ENCODE peak calls at places on chromosomes 3 and 15, in four cellular contexts. D, T, F and Y are unnamed samples.

GRCh38 chr3:97971679-97972567 is at the start of gene RIOX2:
- DNase-seq in F (peak), D (peak), T (peak), Y (no peak)

GRCh38 chr3:25831578-25831977 is 41.7 kb downstream of the OXSM start:
- DNase-seq in F (no peak), D (no peak), T (no peak), Y (no peak)

GRCh38 chr3:62467936-62468722 is 94.8 kb upstream of the FEZF2 start:
- DNase-seq in D (no peak), T (no peak), F (no peak), Y (no peak)

GRCh38 chr3:18190646-18191045 is 234.5 kb downstream of the SATB1 start:
- DNase-seq in F (no peak), D (no peak), T (no peak), Y (no peak)

GRCh38 chr15:35648941-35649340 is 103.0 kb upstream of the DPH6 start:
- DNase-seq in F (no peak), T (no peak), D (no peak), Y (no peak)

GRCh38 chr15:72492733-72493132 is 18.6 kb downstream of the ARIH1 start:
- DNase-seq in T (no peak), D (no peak), F (no peak), Y (no peak)

GRCh38 chr3:150736903-150737832 is 25.8 kb downstream of the SIAH2 start:
- DNase-seq in D (no peak), F (no peak), T (no peak), Y (no peak)

GRCh38 chr3:34256021-34256420 is 457.6 kb downstream of the PDCD6IP start:
- DNase-seq in T (no peak), F (no peak), D (no peak), Y (no peak)

GRCh38 chr15:93321881-93322282 is 232.9 kb upstream of the RGMA start:
- DNase-seq in T (peak), D (no peak), F (no peak), Y (no peak)

GRCh38 chr15:92796163-92796611 is 103.9 kb upstream of the CHD2 start:
- DNase-seq in D (no peak), F (no peak), T (no peak), Y (no peak)

GRCh38 chr15:74468341-74469032 is 7.5 kb upstream of the UBL7 start:
- DNase-seq in F (peak), T (no peak), D (no peak), Y (no peak)

GRCh38 chr15:92809880-92810361 is 90.2 kb upstream of the CHD2 start:
- DNase-seq in F (no peak), T (no peak), D (no peak), Y (no peak)

GRCh38 chr15:41917767-41918430 is 24.0 kb upstream of the SPTBN5 start:
- DNase-seq in T (peak), F (peak), D (peak), Y (no peak)

GRCh38 chr3:17025594-17026139 is 140.9 kb downstream of the PLCL2 start:
- DNase-seq in F (no peak), T (no peak), D (no peak), Y (no peak)

DNA sequence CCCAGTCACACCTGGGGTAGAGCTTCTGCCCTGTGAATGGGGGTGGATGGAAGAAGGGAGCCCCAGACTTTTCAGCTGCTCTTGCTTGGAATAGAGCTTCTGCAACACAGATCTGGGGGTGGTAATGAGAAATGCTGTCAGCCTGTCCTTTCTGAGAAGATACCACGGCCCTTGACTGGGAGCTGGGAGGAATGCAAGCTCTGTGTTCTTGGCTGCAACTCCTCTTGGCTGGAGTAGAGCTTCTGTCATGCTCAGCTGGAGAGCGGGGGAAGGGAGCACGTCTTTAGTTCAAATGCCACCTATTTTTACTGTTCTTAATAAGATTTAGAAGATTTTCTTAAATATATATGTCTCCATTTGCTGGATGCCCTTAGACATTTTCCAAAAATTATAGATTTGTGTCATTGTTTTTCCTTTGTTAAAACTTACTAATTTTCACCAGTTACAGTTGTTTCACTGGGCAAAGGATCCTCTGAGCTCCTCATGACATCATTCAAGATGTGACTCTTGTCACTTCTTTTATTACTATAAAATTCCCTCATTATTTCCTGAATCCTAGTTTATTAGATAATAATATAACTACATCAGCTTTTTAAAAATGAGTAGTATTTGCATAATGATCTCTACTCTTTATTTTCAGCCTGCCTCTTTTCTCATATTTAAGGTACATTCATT is 179.9 kb upstream of the TGFBR2 start:
- DNase-seq in D (peak), F (peak), T (no peak), Y (no peak)
- H3K27ac ChIP-seq in D (peak), F (no peak), T (no peak), Y (no peak)

GRCh38 chr3:178568152-178568753 is 32.0 kb downstream of the KCNMB2 start:
- DNase-seq in T (no peak), F (no peak), D (no peak), Y (no peak)
- H3K27ac ChIP-seq in T (no peak), F (no peak), D (no peak), Y (no peak)

DNA sequence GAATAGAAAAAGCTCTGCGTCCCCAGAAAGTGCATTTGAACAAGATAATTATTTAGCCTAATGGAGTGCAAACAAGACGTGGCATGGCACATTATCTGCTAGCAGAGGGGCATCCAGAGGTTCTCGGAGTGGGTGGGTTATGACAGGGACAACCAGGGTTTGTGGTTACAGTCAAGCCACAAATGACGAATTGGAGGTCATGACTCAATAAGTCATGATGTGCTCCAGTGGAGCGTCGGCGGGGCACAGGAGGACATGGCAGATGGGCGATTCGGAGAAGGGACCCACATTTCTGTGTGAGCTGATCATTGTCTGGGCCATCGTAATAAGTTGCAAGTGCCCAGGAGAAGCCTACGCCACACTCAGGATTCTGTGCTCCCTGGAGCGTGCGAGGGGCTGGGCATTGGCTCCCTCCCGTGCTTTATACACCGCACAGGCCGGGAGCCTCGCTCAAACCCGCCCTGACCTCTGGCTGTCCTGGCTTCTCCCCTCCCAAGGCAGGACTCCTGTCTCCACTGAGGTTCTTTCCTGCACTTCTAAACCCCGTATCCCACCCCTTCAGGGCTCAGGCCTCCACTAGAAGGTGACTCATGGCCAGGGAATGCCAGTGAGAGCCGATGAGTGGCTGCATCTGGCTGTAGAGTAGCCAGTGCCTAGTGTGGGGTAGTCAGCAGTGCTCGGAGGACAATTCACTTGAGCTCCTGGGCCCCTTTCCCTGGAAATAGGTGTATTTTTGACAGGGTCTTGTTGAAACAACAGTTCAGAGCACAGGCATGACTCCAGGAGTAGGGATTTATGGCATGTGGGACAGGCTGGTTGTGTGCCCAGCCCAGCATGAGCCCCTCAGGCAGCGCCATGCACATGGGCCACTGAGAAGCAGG is 67.4 kb downstream of the GRIP2 start:
- DNase-seq in D (no peak), F (no peak), T (no peak), Y (no peak)
- H3K27ac ChIP-seq in D (peak), F (no peak), T (no peak), Y (peak)

GRCh38 chr3:101720851-101721649 is 3.4 kb upstream of the CEP97 start:
- DNase-seq in T (no peak), F (no peak), D (no peak), Y (no peak)

GRCh38 chr3:101719604-101720185 is 4.7 kb upstream of the CEP97 start:
- DNase-seq in D (no peak), F (no peak), T (no peak), Y (no peak)

GRCh38 chr3:101722394-101723173 is 1.8 kb upstream of the CEP97 start:
- DNase-seq in T (no peak), F (no peak), D (no peak), Y (no peak)

GRCh38 chr3:101724329-101725191 is at the start of gene CEP97:
- DNase-seq in D (peak), F (peak), T (peak), Y (no peak)

GRCh38 chr3:101721650-101721917 is 2.8 kb upstream of the CEP97 start:
- DNase-seq in D (no peak), T (no peak), F (no peak), Y (no peak)
- H3K27ac ChIP-seq in D (no peak), T (no peak), F (no peak), Y (no peak)

GRCh38 chr15:101120961-101121360 is 130.9 kb downstream of the CHSY1 start:
- DNase-seq in D (no peak), T (no peak), F (no peak), Y (no peak)
- H3K27ac ChIP-seq in D (peak), T (peak), F (peak), Y (peak)

DNA sequence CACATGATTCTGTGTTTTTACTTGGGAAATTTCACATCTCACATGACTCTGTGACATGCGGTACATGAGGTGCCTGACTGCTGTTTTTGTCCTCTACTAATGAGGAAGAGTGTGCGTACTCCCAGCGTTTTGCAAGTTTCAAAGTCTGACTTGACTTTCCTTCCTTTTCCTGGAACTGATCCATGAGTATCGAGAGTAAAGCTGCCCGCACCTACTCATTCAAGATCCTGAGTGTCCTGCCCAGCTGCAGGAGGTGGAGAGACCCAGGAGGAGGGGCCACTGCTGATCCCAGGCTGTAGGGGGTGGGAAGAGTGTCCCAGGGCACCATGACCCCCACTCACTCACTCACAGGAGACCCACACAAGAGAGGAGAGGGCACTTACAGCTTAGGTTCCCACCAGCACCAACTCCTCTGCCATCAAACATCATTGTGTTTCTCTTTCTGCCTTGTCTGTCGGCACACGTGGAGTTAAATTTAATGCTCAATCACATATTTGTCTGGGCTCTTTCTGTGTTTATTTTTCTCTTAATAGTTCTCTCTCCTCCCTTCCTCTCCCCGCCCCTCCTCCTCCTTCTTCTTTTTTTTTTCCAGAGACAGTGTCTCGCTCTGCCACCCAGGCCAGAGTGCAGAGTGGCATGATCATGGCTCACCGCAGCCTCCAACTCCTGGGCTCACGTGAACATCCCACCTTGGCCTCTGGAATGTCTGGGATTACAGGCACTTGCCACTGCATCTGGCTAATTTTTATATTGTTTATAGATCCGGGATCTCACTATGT is 1.4 kb downstream of the CCR5AS start:
- DNase-seq in T (no peak), D (no peak), F (no peak), Y (no peak)
- H3K27ac ChIP-seq in T (peak), D (peak), F (peak), Y (peak)

DNA sequence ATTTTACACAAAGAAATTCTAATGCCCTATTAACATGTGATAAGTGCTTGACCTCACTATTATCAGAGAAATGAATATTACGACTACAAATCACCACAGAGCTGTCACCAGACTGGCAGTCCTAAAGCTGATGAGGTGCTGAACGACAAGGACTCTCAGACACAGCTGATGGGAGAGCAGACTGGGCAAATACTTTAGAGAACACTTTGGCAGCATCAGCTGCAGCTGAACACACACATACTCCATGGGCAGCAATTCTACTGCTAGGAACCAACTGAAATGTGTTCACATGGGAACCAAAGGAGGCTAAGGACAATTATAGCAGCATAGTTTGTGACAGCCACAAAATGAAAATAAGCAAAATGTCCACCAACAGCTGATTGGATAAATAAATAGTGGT is 45.5 kb downstream of the SUSD5 start:
- DNase-seq in T (no peak), F (no peak), D (no peak), Y (peak)
- H3K27ac ChIP-seq in T (no peak), F (peak), D (no peak), Y (no peak)